ENCODE peak calls at places on chromosomes 5 and 9, in six cellular contexts. L, U, X, P, G and I are unnamed samples.

GRCh38 chr9:70061776-70062175 is 18.1 kb downstream of the MAMDC2 start:
- DNase-seq in L (no peak), U (no peak), X (no peak), P (no peak), G (no peak), I (no peak)

GRCh38 chr5:115389799-115390382 is 93.4 kb upstream of the CCDC112 start:
- DNase-seq in L (no peak), U (no peak), X (peak), P (no peak), G (no peak), I (no peak)

GRCh38 chr9:5563886-5564285 is 53.6 kb downstream of the PDCD1LG2 start:
- DNase-seq in L (no peak), U (no peak), X (no peak), P (no peak), G (peak), I (no peak)

GRCh38 chr5:180640301-180640764 is 9.1 kb downstream of the FLT4 start:
- DNase-seq in L (no peak), U (no peak), X (no peak), P (no peak), G (no peak), I (no peak)

GRCh38 chr5:178519804-178520203 is 70.4 kb downstream of the COL23A1 start:
- DNase-seq in L (no peak), U (no peak), X (no peak), P (no peak), G (no peak), I (no peak)

GRCh38 chr5:177124486-177124991 is 9.0 kb upstream of the NSD1 start:
- DNase-seq in L (no peak), U (no peak), X (no peak), P (no peak), G (no peak), I (no peak)

GRCh38 chr5:55897905-55898304 is 46.7 kb downstream of the IL31RA start:
- DNase-seq in L (no peak), U (peak), X (peak), P (no peak), G (peak), I (no peak)

GRCh38 chr5:75337366-75338021 is 474 bp downstream of the HMGCR start:
- DNase-seq in L (peak), U (no peak), X (no peak), P (no peak), G (peak), I (peak)

GRCh38 chr5:38697013-38697412 is 140.6 kb upstream of the LIFR start:
- DNase-seq in L (no peak), U (no peak), X (no peak), P (no peak), G (no peak), I (no peak)

GRCh38 chr5:36656556-36656955 is 50.1 kb downstream of the SLC1A3 start:
- DNase-seq in L (no peak), U (no peak), X (no peak), P (no peak), G (peak), I (no peak)